ENCODE peak calls at places on chromosomes 13 and 19, in six cellular contexts. B is SK-N-SH, C is right lobe of liver, I is fibroblast of the aortic adventitia, U is uterus, E is cardiac muscle cell. R is an unnamed sample.

GRCh38 chr13:46858163-46858562 is 38.7 kb downstream of the HTR2A start:
- DNase-seq in U (no peak), C (no peak), I (no peak), E (no peak), B (no peak), R (no peak)

GRCh38 chr13:69619651-69620050 is 488.0 kb upstream of the ATXN8OS start:
- DNase-seq in B (no peak), I (no peak), E (no peak), C (no peak), U (no peak), R (no peak)

GRCh38 chr13:110407531-110407930 is 100.4 kb downstream of the COL4A2 start:
- DNase-seq in U (no peak), B (no peak), E (no peak), I (no peak), C (no peak), R (no peak)

GRCh38 chr19:37227996-37228395 is 10.0 kb downstream of the ZNF383 start:
- DNase-seq in B (peak), I (no peak), E (peak), C (no peak), U (no peak), R (peak)

GRCh38 chr19:46967578-46968018 is 52.0 kb upstream of the NPAS1 start:
- DNase-seq in U (no peak), B (no peak), C (peak), E (no peak), I (peak), R (peak)

GRCh38 chr13:35479223-35479536 is 2.7 kb upstream of the MAB21L1 start:
- DNase-seq in E (peak), B (peak), I (no peak), U (no peak), C (no peak), R (no peak)

GRCh38 chr19:44800461-44800860 is 8.4 kb upstream of the BCAM start:
- DNase-seq in E (peak), B (peak), I (peak), U (peak), C (peak), R (peak)

GRCh38 chr19:41537789-41538188 is 38.2 kb upstream of the CEACAM21 start:
- DNase-seq in U (no peak), E (no peak), C (no peak), I (peak), B (no peak), R (no peak)

GRCh38 chr13:77375554-77375953 is 48.7 kb upstream of the MYCBP2 start:
- DNase-seq in E (no peak), I (no peak), U (no peak), C (no peak), B (no peak), R (no peak)

GRCh38 chr13:40271931-40272775 is 394.3 kb downstream of the FOXO1 start:
- DNase-seq in I (peak), B (no peak), C (no peak), U (peak), E (no peak), R (peak)

GRCh38 chr19:45451181-45451849 is 16.5 kb upstream of the FOSB start:
- DNase-seq in I (peak), U (peak), B (no peak), E (no peak), C (no peak), R (no peak)

GRCh38 chr19:16930753-16931152 is 42.0 kb downstream of the F2RL3 start:
- DNase-seq in C (no peak), B (no peak), E (no peak), I (no peak), U (no peak), R (no peak)

GRCh38 chr13:56314755-56315154 is 826.0 kb upstream of the PRR20A start:
- DNase-seq in E (no peak), U (no peak), C (no peak), B (no peak), I (no peak), R (no peak)

GRCh38 chr13:59119475-59119874 is 1044.3 kb downstream of the DIAPH3 start:
- DNase-seq in E (no peak), B (no peak), I (no peak), C (no peak), U (no peak), R (no peak)

GRCh38 chr13:95354680-95355487 is 53.6 kb upstream of the ABCC4 start:
- DNase-seq in I (no peak), U (no peak), C (peak), E (no peak), B (no peak), R (no peak)

GRCh38 chr19:12163841-12164240 is 945 bp downstream of the ZNF136 start:
- DNase-seq in B (peak), I (peak), C (no peak), U (no peak), E (no peak), R (peak)

GRCh38 chr19:12159773-12160414 is 3.0 kb upstream of the ZNF136 start:
- DNase-seq in E (no peak), U (no peak), C (no peak), B (peak), I (no peak), R (no peak)

GRCh38 chr19:12166596-12166995 is 3.7 kb downstream of the ZNF136 start:
- DNase-seq in B (no peak), I (peak), E (no peak), U (no peak), C (no peak), R (no peak)

GRCh38 chr19:12162882-12163806 is at the start of gene ZNF136:
- DNase-seq in C (peak), E (peak), U (peak), I (peak), B (peak), R (peak)

GRCh38 chr19:12162513-12162881 is 399 bp upstream of the ZNF136 start:
- DNase-seq in C (no peak), U (no peak), I (no peak), B (no peak), E (no peak), R (no peak)
- H3K4me3 ChIP-seq in C (peak), U (peak), I (peak), B (peak), E (peak), R (peak)

GRCh38 chr19:54616840-54617560 is 13.3 kb upstream of the LILRB1 start:
- DNase-seq in E (no peak), I (no peak), U (no peak), B (no peak), C (no peak), R (no peak)
- H3K4me3 ChIP-seq in E (no peak), I (no peak), U (no peak), B (no peak), C (peak), R (no peak)

DNA sequence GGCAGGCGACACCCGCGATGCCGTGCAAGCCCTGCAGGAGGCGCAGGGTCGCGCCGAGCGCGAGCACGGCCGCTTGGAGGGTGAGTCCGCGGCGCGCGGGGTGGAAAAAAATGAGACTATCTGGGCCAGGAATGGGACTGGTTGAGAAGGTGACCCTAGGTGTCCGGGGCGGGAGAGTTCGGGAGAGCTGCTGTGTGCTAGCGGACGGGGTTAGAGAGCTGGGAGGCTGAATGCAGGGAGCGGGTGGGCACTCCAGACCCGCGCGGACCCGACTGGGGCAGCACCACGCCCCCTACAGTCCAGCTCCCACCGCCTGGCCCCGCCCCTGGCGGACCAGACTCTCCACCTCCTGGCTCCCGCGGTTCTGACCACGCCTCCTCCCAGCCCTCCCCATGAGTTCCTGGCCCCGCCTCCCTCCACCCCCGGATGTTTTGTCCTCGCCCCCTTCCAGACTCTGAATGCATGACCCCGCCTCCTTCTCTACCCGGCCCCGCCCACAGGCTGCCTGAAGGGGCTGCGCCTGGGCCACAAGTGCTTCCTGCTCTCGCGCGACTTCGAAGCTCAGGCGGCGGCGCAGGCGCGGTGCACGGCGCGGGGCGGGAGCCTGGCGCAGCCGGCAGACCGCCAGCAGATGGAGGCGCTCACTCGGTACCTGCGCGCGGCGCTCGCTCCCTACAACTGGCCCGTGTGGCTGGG is 1.5 kb downstream of the CLEC11A start:
- DNase-seq in I (peak), U (peak), B (peak), C (peak), E (peak), R (peak)
- H3K4me3 ChIP-seq in I (peak), U (peak), B (peak), C (peak), E (peak), R (peak)

GRCh38 chr19:58054792-58055482 is 4.1 kb upstream of the ZNF135 start:
- DNase-seq in B (no peak), E (peak), C (no peak), U (peak), I (no peak), R (no peak)
- H3K4me3 ChIP-seq in B (peak), E (no peak), C (peak), U (peak), I (no peak), R (no peak)

GRCh38 chr19:31947436-31947835 is 398.0 kb upstream of the ZNF507 start:
- DNase-seq in E (no peak), C (no peak), B (no peak), I (no peak), U (no peak), R (no peak)

GRCh38 chr19:31943778-31944177 is 401.6 kb upstream of the ZNF507 start:
- DNase-seq in E (no peak), U (no peak), B (no peak), C (no peak), I (no peak), R (no peak)

GRCh38 chr19:31946491-31946890 is 398.9 kb upstream of the ZNF507 start:
- DNase-seq in B (no peak), I (no peak), E (no peak), C (no peak), U (no peak), R (no peak)

GRCh38 chr19:31944286-31944685 is 401.1 kb upstream of the ZNF507 start:
- DNase-seq in I (no peak), C (no peak), B (no peak), U (no peak), E (no peak), R (no peak)

DNA sequence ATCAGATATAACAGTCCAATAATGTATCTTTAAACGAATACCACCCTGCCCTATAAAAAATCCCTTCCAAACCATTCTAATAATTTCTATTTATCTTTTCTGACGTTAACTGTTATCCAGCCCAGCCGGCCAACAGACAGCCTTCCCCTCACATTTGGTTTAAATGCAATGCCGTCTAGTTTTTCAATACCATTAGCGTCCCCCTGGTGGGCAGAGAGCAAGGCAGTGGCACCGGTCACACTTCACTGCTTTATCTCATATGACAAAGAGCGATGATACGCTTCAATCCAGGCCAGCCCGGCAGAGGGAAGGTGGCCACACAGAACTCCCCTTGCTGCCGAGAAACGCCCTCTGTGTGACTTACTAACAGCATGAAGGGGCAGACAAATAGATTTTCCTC is 402.1 kb upstream of the ZNF507 start:
- DNase-seq in I (no peak), B (peak), U (no peak), E (peak), C (no peak), R (no peak)
- H3K4me3 ChIP-seq in I (no peak), B (no peak), U (no peak), E (no peak), C (no peak), R (no peak)